ENCODE peak calls at places on chromosomes 16 and 17, in seven cellular contexts. One of them, this sample, is unnamed.

GRCh38 chr17:979539-980405 is at the start of gene NXN:
- DNase-seq in K562: peak
- DNase-seq in SK-N-SH: peak
- DNase-seq in HCT116: no peak
- DNase-seq in H1: peak
- DNase-seq in HepG2: peak
- DNase-seq in GM12878: no peak
- DNase-seq in this sample: peak

GRCh38 chr16:56617212-56618085 is 8.1 kb upstream of the MT1E start:
- DNase-seq in K562: no peak
- DNase-seq in SK-N-SH: no peak
- DNase-seq in HCT116: no peak
- DNase-seq in H1: peak
- DNase-seq in HepG2: no peak
- DNase-seq in GM12878: no peak
- DNase-seq in this sample: no peak

GRCh38 chr17:49862781-49863331 is 15.0 kb upstream of the TAC4 start:
- DNase-seq in K562: no peak
- DNase-seq in SK-N-SH: no peak
- DNase-seq in HCT116: no peak
- DNase-seq in H1: no peak
- DNase-seq in HepG2: peak
- DNase-seq in GM12878: no peak
- DNase-seq in this sample: no peak

GRCh38 chr16:12132290-12132689 is 155.8 kb downstream of the SNX29 start:
- DNase-seq in K562: no peak
- DNase-seq in SK-N-SH: no peak
- DNase-seq in HCT116: no peak
- DNase-seq in H1: no peak
- DNase-seq in HepG2: no peak
- DNase-seq in GM12878: no peak
- DNase-seq in this sample: no peak

GRCh38 chr16:67177743-67178699 is 5.7 kb downstream of the MATCAP1 start:
- DNase-seq in K562: peak
- DNase-seq in SK-N-SH: peak
- DNase-seq in HCT116: peak
- DNase-seq in H1: peak
- DNase-seq in HepG2: peak
- DNase-seq in GM12878: no peak
- DNase-seq in this sample: peak

GRCh38 chr16:70380205-70380918 is 33.7 kb downstream of the DDX19A start:
- DNase-seq in K562: no peak
- DNase-seq in SK-N-SH: peak
- DNase-seq in HCT116: no peak
- DNase-seq in H1: peak
- DNase-seq in HepG2: peak
- DNase-seq in GM12878: no peak
- DNase-seq in this sample: no peak

GRCh38 chr17:49223517-49224197 is 6.9 kb downstream of the PHOSPHO1 start:
- DNase-seq in K562: peak
- DNase-seq in SK-N-SH: peak
- DNase-seq in HCT116: peak
- DNase-seq in H1: peak
- DNase-seq in HepG2: no peak
- DNase-seq in GM12878: no peak
- DNase-seq in this sample: peak

GRCh38 chr16:88197481-88198456 is 185.0 kb upstream of the ZNF469 start:
- DNase-seq in K562: no peak
- DNase-seq in SK-N-SH: no peak
- DNase-seq in HCT116: no peak
- DNase-seq in H1: no peak
- DNase-seq in HepG2: no peak
- DNase-seq in GM12878: no peak
- DNase-seq in this sample: no peak

GRCh38 chr17:63694974-63695773 is 4.8 kb downstream of the LIMD2 start:
- DNase-seq in K562: no peak
- DNase-seq in SK-N-SH: no peak
- DNase-seq in HCT116: no peak
- DNase-seq in H1: no peak
- DNase-seq in HepG2: no peak
- DNase-seq in GM12878: no peak
- DNase-seq in this sample: no peak

GRCh38 chr17:57911834-57912673 is 43.2 kb downstream of the CUEDC1 start:
- DNase-seq in K562: no peak
- DNase-seq in SK-N-SH: no peak
- DNase-seq in HCT116: peak
- DNase-seq in H1: no peak
- DNase-seq in HepG2: peak
- DNase-seq in GM12878: no peak
- DNase-seq in this sample: peak
- TF ChIP-seq JUND in K562: no peak
- TF ChIP-seq JUND in SK-N-SH: no peak
- TF ChIP-seq JUND in HCT116: no peak
- TF ChIP-seq JUND in H1: no peak
- TF ChIP-seq JUND in HepG2: no peak
- TF ChIP-seq JUND in GM12878: no peak
- TF ChIP-seq JUND in this sample: no peak

DNA sequence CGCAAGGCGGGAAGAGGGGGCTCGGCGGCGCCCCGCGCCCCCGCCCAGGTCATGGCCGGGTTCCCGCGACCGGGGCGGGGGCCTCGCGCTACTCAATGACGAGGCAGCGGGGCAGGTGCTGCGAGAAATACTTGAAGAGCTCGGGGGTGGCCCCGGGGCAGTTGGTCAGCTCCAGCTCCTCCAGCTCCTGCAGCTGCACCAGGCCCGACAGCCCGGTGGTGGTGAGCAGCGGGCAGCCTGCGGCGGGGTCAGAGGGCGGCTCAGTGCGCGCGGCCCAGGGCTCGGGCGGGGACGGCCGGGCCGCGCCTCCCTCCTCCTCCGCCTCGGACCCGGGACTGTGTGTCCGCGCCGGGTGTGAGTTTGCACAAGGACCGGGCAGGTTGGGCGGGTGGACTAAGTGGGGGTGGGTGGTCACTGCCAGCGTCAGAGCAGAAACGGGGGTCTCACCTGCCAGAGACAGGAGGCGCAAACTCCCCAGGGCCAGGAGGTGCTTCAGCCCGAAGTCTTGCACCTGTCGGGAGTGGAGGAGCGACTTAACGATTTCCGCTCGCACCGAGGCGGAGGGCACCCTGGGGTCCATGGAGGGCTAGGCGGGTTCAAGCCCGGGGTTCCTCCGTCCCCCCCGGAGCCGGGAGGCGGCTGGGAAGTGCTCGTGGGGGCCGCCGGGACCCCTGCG is 4.1 kb upstream of the WDR24 start:
- DNase-seq in K562: peak
- DNase-seq in SK-N-SH: no peak
- DNase-seq in HCT116: no peak
- DNase-seq in H1: peak
- DNase-seq in HepG2: no peak
- DNase-seq in GM12878: no peak
- DNase-seq in this sample: no peak
- TF ChIP-seq JUND in K562: no peak
- TF ChIP-seq JUND in SK-N-SH: no peak
- TF ChIP-seq JUND in HCT116: no peak
- TF ChIP-seq JUND in H1: no peak
- TF ChIP-seq JUND in HepG2: no peak
- TF ChIP-seq JUND in GM12878: no peak
- TF ChIP-seq JUND in this sample: no peak

DNA sequence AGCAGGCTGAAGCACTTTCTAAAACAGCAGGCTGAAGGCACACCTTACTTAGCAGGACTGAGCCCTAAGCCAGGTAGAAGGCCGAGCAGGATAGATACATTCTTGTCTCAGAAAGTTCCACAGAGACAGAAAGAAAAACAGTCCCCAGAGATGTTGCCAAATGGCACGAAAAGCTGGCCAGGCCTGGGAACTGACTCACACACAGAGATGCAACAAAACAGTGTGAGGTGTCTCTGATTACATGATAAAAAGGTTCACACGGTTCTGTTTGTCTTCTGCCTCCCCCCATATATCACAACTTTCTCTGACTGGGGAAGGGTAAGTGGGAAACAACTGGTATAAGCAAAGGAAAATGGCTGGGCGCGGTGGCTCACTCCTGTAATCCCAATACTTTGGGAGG is 1.7 kb downstream of the WBP2 start:
- DNase-seq in K562: no peak
- DNase-seq in SK-N-SH: no peak
- DNase-seq in HCT116: no peak
- DNase-seq in H1: no peak
- DNase-seq in HepG2: no peak
- DNase-seq in GM12878: no peak
- DNase-seq in this sample: no peak
- TF ChIP-seq JUND in K562: no peak
- TF ChIP-seq JUND in SK-N-SH: no peak
- TF ChIP-seq JUND in HCT116: no peak
- TF ChIP-seq JUND in H1: no peak
- TF ChIP-seq JUND in HepG2: no peak
- TF ChIP-seq JUND in GM12878: no peak
- TF ChIP-seq JUND in this sample: no peak

DNA sequence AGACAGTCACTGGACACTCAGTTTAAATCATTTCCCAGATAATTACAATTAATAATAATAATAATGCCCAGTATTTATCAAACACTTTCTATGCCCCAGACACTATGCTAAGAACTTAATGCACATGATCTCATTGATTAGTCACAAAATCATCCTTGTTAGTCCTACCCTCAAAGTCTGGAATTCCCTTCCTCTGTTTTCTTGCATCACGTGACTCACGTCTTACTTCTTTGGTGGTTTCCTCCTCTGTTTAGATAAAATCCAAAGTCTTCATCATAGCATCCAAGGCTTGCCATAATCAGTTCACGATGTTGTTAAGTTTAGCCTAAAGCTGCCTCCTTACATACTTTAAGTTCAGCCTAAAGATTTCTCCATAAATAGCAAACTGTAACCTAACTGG is 471.9 kb downstream of the PMP22 start:
- DNase-seq in K562: no peak
- DNase-seq in SK-N-SH: no peak
- DNase-seq in HCT116: no peak
- DNase-seq in H1: no peak
- DNase-seq in HepG2: no peak
- DNase-seq in GM12878: no peak
- DNase-seq in this sample: no peak
- TF ChIP-seq JUND in K562: no peak
- TF ChIP-seq JUND in SK-N-SH: no peak
- TF ChIP-seq JUND in HCT116: no peak
- TF ChIP-seq JUND in H1: no peak
- TF ChIP-seq JUND in HepG2: no peak
- TF ChIP-seq JUND in GM12878: no peak
- TF ChIP-seq JUND in this sample: no peak

GRCh38 chr17:57899822-57900221 is 50.0 kb upstream of the MRPS23 start:
- DNase-seq in K562: no peak
- DNase-seq in SK-N-SH: no peak
- DNase-seq in HCT116: no peak
- DNase-seq in H1: no peak
- DNase-seq in HepG2: no peak
- DNase-seq in GM12878: no peak
- DNase-seq in this sample: peak
- TF ChIP-seq JUND in K562: no peak
- TF ChIP-seq JUND in SK-N-SH: no peak
- TF ChIP-seq JUND in HCT116: no peak
- TF ChIP-seq JUND in H1: no peak
- TF ChIP-seq JUND in HepG2: no peak
- TF ChIP-seq JUND in GM12878: no peak
- TF ChIP-seq JUND in this sample: peak

GRCh38 chr17:72447251-72447640 is 326.4 kb downstream of the SOX9 start:
- DNase-seq in K562: no peak
- DNase-seq in SK-N-SH: no peak
- DNase-seq in HCT116: no peak
- DNase-seq in H1: no peak
- DNase-seq in HepG2: peak
- DNase-seq in GM12878: no peak
- DNase-seq in this sample: no peak

GRCh38 chr17:72446525-72447250 is 325.9 kb downstream of the SOX9 start:
- DNase-seq in K562: no peak
- DNase-seq in SK-N-SH: no peak
- DNase-seq in HCT116: no peak
- DNase-seq in H1: no peak
- DNase-seq in HepG2: peak
- DNase-seq in GM12878: no peak
- DNase-seq in this sample: no peak

GRCh38 chr17:72444517-72445054 is 323.8 kb downstream of the SOX9 start:
- DNase-seq in K562: no peak
- DNase-seq in SK-N-SH: no peak
- DNase-seq in HCT116: no peak
- DNase-seq in H1: no peak
- DNase-seq in HepG2: no peak
- DNase-seq in GM12878: no peak
- DNase-seq in this sample: no peak

GRCh38 chr17:72446118-72446517 is 325.3 kb downstream of the SOX9 start:
- DNase-seq in K562: no peak
- DNase-seq in SK-N-SH: no peak
- DNase-seq in HCT116: no peak
- DNase-seq in H1: no peak
- DNase-seq in HepG2: no peak
- DNase-seq in GM12878: no peak
- DNase-seq in this sample: no peak

DNA sequence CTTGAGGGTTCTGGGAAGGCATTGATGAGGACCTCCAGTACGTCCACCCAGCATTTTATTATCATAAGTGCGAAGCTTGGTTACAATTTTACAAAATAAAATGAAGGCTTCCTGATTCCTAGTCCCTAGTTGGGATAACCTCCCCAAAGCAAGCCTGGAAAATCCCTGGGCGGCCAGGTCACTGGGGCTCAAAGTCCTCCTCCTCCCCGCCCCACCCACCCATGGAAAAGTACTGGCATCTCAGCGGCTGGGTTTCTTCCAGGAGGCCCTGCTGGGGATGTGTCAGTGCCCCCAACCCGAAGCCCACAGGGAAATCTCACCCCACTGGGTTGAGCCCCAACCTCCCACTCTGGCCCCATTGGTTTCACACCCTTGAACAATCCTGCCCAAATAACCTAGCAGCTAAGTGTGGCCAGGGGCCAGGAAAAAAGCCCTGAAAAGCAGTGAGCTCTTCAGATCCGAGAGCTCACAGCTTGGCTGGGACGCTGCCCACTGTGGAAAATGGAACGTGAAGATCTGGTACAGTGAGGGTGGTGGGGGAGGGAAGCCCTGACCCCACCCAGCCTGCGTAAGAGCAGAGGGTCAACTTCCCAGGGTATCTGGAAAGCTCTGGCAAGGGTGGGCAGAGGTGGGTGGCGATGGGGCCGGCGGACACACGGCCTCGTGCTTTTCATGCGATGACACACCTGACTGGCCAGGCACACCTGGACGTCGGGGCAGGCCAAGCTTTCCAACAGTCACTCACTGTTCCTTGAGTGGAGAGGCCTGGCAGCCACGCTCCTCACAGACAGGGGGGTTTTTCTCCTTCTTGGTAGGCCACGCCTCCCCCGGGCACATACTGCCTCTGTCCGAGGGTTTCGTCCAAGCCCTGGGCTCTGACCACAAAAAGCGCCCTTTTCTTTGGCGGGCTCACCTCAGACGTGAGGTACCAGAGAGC is 324.5 kb downstream of the SOX9 start:
- DNase-seq in K562: no peak
- DNase-seq in SK-N-SH: no peak
- DNase-seq in HCT116: no peak
- DNase-seq in H1: no peak
- DNase-seq in HepG2: peak
- DNase-seq in GM12878: no peak
- DNase-seq in this sample: no peak
- TF ChIP-seq JUND in K562: no peak
- TF ChIP-seq JUND in SK-N-SH: no peak
- TF ChIP-seq JUND in HCT116: no peak
- TF ChIP-seq JUND in H1: no peak
- TF ChIP-seq JUND in HepG2: no peak
- TF ChIP-seq JUND in GM12878: no peak
- TF ChIP-seq JUND in this sample: no peak

GRCh38 chr17:6488008-6488539 is 43.8 kb downstream of the PIMREG start:
- DNase-seq in K562: no peak
- DNase-seq in SK-N-SH: no peak
- DNase-seq in HCT116: no peak
- DNase-seq in H1: no peak
- DNase-seq in HepG2: no peak
- DNase-seq in GM12878: no peak
- DNase-seq in this sample: no peak
- TF ChIP-seq JUND in K562: no peak
- TF ChIP-seq JUND in SK-N-SH: no peak
- TF ChIP-seq JUND in HCT116: no peak
- TF ChIP-seq JUND in H1: no peak
- TF ChIP-seq JUND in HepG2: no peak
- TF ChIP-seq JUND in GM12878: no peak
- TF ChIP-seq JUND in this sample: no peak

This sample was measured in T47D.